ENCODE peak calls at places on chromosomes 11 and 22, in four cellular contexts. I is PC-9, A is transverse colon, M is AG09309. C is an unnamed sample.

GRCh38 chr11:107493117-107493516 is 35.5 kb upstream of the CWF19L2 start:
- DNase-seq in I (peak), A (no peak), M (no peak), C (peak)

GRCh38 chr11:8252388-8252787 is 11.3 kb downstream of the LMO1 start:
- DNase-seq in I (peak), A (no peak), M (no peak), C (no peak)

GRCh38 chr11:69173925-69174591 is 18.3 kb downstream of the SMIM38 start:
- DNase-seq in I (no peak), A (no peak), M (no peak), C (no peak)

GRCh38 chr11:66862559-66863037 is 5.7 kb downstream of the LRFN4 start:
- DNase-seq in I (no peak), A (no peak), M (no peak), C (no peak)

GRCh38 chr11:87819141-87819540 is 356.1 kb downstream of the RAB38 start:
- DNase-seq in I (no peak), A (no peak), M (peak), C (no peak)

GRCh38 chr11:78371221-78371899 is 46.3 kb downstream of the GAB2 start:
- DNase-seq in I (peak), A (no peak), M (no peak), C (no peak)

GRCh38 chr22:20964090-20964798 is 2.8 kb upstream of the AIFM3 start:
- DNase-seq in I (no peak), A (no peak), M (no peak), C (no peak)

GRCh38 chr11:86919557-86920210 is 35.5 kb downstream of the FZD4 start:
- DNase-seq in I (peak), A (no peak), M (peak), C (no peak)

GRCh38 chr22:44142421-44143116 is 38.2 kb upstream of the PARVG start:
- DNase-seq in I (no peak), A (no peak), M (no peak), C (no peak)

GRCh38 chr11:114219559-114220349 is 76.4 kb upstream of the NNMT start:
- DNase-seq in I (no peak), A (no peak), M (no peak), C (peak)

GRCh38 chr22:44191036-44191454 is 10.3 kb downstream of the PARVG start:
- DNase-seq in I (peak), A (no peak), M (no peak), C (no peak)

DNA sequence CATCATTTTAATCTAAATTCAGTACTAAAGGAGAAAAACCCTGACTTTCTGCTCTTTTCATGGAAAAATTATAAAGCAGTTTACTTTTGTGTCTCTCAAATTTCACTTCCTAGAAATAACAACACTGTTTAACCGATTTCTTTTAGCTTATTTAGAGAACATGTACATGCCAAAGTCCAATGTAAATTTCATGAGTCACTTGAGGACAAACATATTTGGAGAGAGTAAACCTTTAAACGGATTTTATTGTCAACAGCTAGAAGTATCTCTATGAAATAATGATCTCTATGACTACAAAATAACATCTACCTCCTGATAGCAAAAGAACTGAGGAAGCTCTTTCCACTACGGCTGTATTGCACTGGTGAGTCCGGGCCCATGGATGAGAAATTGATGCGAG is 46.3 kb upstream of the SLC22A25 start:
- DNase-seq in I (no peak), A (no peak), M (no peak), C (no peak)
- H3K4me3 ChIP-seq in I (no peak), A (no peak), M (no peak), C (no peak)

DNA sequence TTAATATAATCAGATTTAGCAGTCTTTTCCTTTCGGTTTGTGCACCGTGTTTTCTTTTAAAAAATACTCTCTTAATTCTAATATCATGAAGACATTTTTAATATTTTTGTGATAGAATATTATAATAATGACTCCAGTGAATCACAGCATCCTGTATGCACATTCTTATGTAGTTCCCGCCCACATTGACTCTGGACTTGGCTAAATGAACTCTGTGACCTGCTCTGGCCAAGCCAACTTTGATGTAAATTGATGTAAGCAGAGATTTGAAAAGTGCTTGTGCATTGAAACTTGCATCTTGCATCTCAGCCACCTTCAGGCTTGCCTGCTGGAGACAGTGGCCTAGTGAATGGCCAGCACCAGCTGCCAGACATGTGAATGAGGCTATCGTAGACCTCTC is 29.1 kb upstream of the PGM2L1 start:
- DNase-seq in I (no peak), A (no peak), M (no peak), C (no peak)
- H3K4me3 ChIP-seq in I (no peak), A (no peak), M (no peak), C (no peak)

DNA sequence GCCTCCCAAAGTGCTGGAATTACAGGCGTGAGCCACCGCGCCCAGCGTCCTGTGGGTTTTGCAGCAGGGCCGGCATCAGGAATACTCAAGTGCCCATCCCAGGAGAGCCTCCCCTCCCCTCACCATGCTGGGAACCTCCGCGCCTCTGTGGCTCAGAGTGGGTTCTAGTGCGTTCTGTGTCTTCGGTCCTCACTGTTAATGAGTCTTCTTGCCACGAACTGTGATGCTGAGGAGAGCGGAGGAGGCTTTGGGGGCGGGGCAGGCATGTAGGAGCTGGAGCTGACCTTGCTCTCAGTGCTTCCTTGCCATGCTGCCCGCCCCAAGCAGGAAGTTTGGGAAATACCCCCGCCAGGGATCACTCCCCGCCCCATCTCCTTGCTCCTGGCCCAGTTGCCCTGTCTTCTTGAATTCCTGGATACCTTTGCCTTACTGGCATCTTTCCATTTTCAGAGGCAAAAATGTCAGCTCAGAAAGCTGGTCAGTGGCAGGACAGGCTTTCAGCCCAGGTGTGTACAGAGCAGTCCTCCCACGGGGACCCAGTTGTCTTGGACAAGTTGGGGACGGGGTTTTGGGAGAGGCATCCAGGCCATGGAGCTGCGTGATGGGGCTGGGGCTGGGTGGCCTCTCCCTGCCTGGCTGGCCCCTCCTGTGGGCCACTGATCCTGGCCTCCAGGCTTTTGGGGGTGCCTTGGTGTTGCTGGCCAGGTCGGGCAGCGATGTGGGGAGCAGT is 5.1 kb downstream of the GRAMD4 start:
- DNase-seq in I (no peak), A (no peak), M (no peak), C (no peak)
- H3K4me3 ChIP-seq in I (no peak), A (no peak), M (no peak), C (no peak)

DNA sequence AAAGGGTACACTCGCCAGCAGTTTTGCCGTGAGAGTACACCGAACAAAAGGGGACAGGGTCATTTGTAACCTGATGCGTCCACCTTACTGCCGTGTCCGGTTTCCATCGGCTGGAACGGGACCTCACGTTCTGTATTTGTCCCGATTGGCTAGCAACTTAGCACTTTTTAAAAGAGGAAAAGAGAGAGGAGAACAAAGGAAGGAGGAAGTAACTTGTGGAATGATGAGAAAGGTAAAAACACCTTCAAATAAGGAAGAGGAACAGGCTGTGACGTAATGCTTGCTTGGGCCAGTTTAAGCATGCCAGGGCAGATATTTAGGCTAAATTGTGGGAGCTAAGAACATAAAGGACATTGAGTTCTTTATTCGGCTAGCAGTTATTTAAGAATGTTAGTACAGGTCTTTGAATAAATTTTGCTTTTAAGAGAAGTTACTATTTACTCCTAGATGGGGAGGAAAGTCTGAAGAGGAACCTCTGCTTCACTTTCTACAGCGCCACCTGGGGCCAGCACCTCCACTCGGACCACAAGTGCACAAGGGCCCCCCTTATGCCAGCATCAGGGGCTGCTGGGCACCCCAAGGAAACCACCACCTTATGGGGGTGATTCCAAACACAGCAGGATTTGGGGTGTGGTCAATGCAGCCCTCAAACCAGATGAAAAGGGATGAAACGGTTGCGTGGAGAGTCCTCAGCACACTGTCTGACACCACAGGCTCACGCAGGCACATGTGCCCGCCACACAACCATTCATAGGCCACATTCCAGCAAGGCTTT is 5.8 kb downstream of the ARSA start:
- DNase-seq in I (no peak), A (peak), M (no peak), C (no peak)
- H3K4me3 ChIP-seq in I (peak), A (peak), M (no peak), C (peak)

DNA sequence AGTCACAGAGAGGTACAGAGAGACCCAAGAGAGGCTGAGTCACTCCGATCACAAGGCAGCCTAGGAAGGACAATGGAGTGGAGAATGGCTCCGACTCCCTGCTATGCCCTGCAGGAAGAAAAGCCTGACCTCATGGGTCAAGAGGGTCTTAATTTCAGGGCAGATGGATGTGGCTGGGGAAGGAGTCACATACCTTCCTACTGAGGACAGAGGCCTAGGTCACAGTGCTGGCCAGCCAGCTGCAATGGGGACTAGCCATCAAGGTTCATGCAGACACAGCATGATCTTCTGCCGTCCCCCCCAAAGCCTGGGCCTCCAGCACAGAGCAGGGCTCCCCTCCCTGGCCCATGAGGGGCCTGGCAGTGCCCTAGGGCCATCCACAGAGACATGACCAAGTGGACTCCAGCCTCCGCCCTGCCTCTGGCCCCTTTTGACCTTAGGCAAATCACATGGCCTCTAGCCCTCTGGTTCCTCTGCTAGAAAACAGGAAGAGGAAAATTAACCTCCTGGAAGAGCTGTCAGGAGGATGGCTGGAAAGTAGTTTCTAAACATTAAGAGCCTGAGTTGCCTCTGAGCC is 1.8 kb downstream of the ARRB1 start:
- DNase-seq in I (no peak), A (no peak), M (no peak), C (no peak)
- H3K4me3 ChIP-seq in I (peak), A (peak), M (no peak), C (no peak)

GRCh38 chr11:34223907-34224306 is 118.5 kb downstream of the NAT10 start:
- DNase-seq in I (no peak), A (no peak), M (no peak), C (no peak)

GRCh38 chr11:34224434-34224966 is 119.1 kb downstream of the NAT10 start:
- DNase-seq in I (no peak), A (no peak), M (no peak), C (no peak)

GRCh38 chr11:34226210-34226609 is 120.8 kb downstream of the NAT10 start:
- DNase-seq in I (no peak), A (peak), M (no peak), C (no peak)

GRCh38 chr11:34222030-34222429 is 116.6 kb downstream of the NAT10 start:
- DNase-seq in I (no peak), A (no peak), M (no peak), C (no peak)

DNA sequence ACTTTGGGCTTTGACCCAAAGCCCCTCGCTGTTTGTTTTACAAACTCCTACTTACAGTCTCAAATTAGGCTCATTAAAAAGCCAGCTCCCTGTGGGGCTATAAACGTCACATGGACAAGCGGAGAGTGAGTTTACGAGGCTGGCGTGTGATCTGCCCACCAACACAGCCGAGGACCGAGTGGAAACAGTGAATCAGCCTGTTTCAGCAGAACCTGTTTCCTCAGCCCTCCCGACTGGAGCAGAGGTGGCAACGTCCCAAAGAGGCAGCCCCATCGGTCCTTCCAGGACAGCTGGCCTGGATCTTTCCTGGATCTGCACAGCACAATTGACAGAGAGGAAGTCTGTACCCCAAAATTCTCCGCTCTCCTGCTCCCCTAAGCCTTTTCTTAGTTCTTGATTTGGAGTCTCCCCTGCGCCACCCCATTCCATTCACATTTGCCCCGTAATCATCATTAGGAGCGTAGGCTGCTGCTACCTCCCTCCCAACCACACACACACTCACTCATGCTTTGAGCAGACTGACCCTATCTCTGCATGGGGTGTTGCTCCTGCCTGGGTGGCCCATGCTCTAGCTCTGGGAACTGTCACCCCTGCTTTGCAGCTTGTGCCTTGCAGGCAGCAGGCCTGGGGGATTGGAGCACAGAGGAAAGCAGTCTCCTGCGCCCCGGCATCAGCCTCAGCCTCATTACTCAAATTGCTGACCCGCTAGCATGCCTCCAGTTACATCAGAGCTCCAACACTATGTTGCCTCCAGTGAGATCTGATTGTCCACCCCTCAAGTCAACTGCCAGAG is 117.8 kb downstream of the NAT10 start:
- DNase-seq in I (no peak), A (peak), M (peak), C (no peak)
- H3K4me3 ChIP-seq in I (no peak), A (no peak), M (no peak), C (no peak)